ENCODE peak calls at places on chromosomes 13 and 19, in six cellular contexts. S is IMR-90, T is neuronal stem cell, L is H1, B is trophoblast cell, G is H9. Q is an unnamed sample.

GRCh38 chr19:3413796-3414327 is 47.5 kb downstream of the NFIC start:
- DNase-seq in S (no peak), T (no peak), L (no peak), B (no peak), G (no peak), Q (peak)

GRCh38 chr13:50410921-50411712 is 395.9 kb downstream of the KCNRG start:
- DNase-seq in S (peak), T (no peak), L (no peak), B (peak), G (no peak), Q (peak)

GRCh38 chr13:106799731-106800335 is 231.9 kb upstream of the ARGLU1 start:
- DNase-seq in S (no peak), T (no peak), L (no peak), B (no peak), G (no peak), Q (no peak)

GRCh38 chr13:59229861-59230260 is 933.9 kb downstream of the DIAPH3 start:
- DNase-seq in S (no peak), T (no peak), L (no peak), B (no peak), G (no peak), Q (no peak)

GRCh38 chr19:40355975-40356680 is 7.6 kb downstream of the PLD3 start:
- DNase-seq in S (no peak), T (no peak), L (no peak), B (no peak), G (no peak), Q (no peak)

GRCh38 chr13:47932953-47933687 is 68.0 kb downstream of the SUCLA2 start:
- DNase-seq in S (no peak), T (peak), L (no peak), B (no peak), G (no peak), Q (no peak)

GRCh38 chr19:12265921-12266704 is 28.6 kb downstream of the ZNF44 start:
- DNase-seq in S (no peak), T (no peak), L (no peak), B (no peak), G (no peak), Q (no peak)

GRCh38 chr13:23572836-23573235 is 2.6 kb downstream of the TNFRSF19 start:
- DNase-seq in S (no peak), T (no peak), L (no peak), B (no peak), G (no peak), Q (no peak)

GRCh38 chr13:76512676-76513277 is 373.4 kb downstream of the KCTD12 start:
- DNase-seq in S (peak), T (no peak), L (no peak), B (no peak), G (no peak), Q (peak)

GRCh38 chr13:90968510-90968909 is 379.0 kb upstream of the MIR17HG start:
- DNase-seq in S (no peak), T (peak), L (peak), B (no peak), G (peak), Q (peak)

GRCh38 chr19:41691268-41691970 is 3.3 kb upstream of the CEACAM7 start:
- DNase-seq in S (no peak), T (no peak), L (peak), B (no peak), G (peak), Q (no peak)

GRCh38 chr13:46983881-46984280 is 87.0 kb upstream of the HTR2A start:
- DNase-seq in S (peak), T (no peak), L (no peak), B (no peak), G (no peak), Q (peak)

GRCh38 chr19:33819875-33820781 is 23.5 kb downstream of the KCTD15 start:
- DNase-seq in S (peak), T (peak), L (peak), B (peak), G (peak), Q (peak)

GRCh38 chr19:18306209-18306902 is 16.5 kb downstream of the LSM4 start:
- DNase-seq in S (no peak), T (no peak), L (no peak), B (no peak), G (no peak), Q (no peak)

GRCh38 chr13:109652536-109652935 is 133.8 kb downstream of the IRS2 start:
- DNase-seq in S (peak), T (no peak), L (no peak), B (no peak), G (no peak), Q (peak)

GRCh38 chr19:44943801-44944249 is 1.8 kb downstream of the APOC4 start:
- DNase-seq in S (no peak), T (no peak), L (no peak), B (peak), G (no peak), Q (no peak)

GRCh38 chr19:35206379-35206778 is 22.2 kb downstream of the FAM187B start:
- DNase-seq in S (no peak), T (no peak), L (peak), B (no peak), G (no peak), Q (no peak)

GRCh38 chr13:62760724-62761123 is 1345.1 kb upstream of the PCDH20 start:
- DNase-seq in S (no peak), T (no peak), L (no peak), B (no peak), G (no peak), Q (no peak)

GRCh38 chr13:32427852-32428580 is at the start of gene N4BP2L1:
- DNase-seq in S (no peak), T (no peak), L (peak), B (peak), G (peak), Q (peak)

GRCh38 chr13:76886292-76887061 is at the start of gene KCTD12:
- DNase-seq in S (peak), T (peak), L (no peak), B (peak), G (peak), Q (peak)

GRCh38 chr13:97245011-97245410 is 22.9 kb downstream of the MBNL2 start:
- DNase-seq in S (no peak), T (no peak), L (no peak), B (no peak), G (no peak), Q (no peak)

GRCh38 chr13:44451651-44452050 is 78.0 kb downstream of the SERP2 start:
- DNase-seq in S (no peak), T (no peak), L (no peak), B (no peak), G (no peak), Q (no peak)

GRCh38 chr13:44451109-44451508 is 77.5 kb downstream of the SERP2 start:
- DNase-seq in S (peak), T (no peak), L (no peak), B (no peak), G (no peak), Q (no peak)

GRCh38 chr13:44449999-44450821 is 76.6 kb downstream of the SERP2 start:
- DNase-seq in S (no peak), T (no peak), L (no peak), B (peak), G (no peak), Q (no peak)

GRCh38 chr13:44453881-44454280 is 80.3 kb downstream of the SERP2 start:
- DNase-seq in S (no peak), T (no peak), L (no peak), B (no peak), G (no peak), Q (no peak)

GRCh38 chr13:44452418-44452817 is 78.8 kb downstream of the SERP2 start:
- DNase-seq in S (no peak), T (no peak), L (no peak), B (no peak), G (no peak), Q (no peak)
- H3K14ac ChIP-seq in S (no peak), T (no peak), L (no peak), B (no peak), G (no peak), Q (no peak)

GRCh38 chr19:46371371-46371901 is 24.5 kb downstream of the PPP5C start:
- DNase-seq in S (peak), T (no peak), L (no peak), B (peak), G (no peak), Q (no peak)

GRCh38 chr19:46374526-46375475 is 27.9 kb downstream of the PPP5C start:
- DNase-seq in S (no peak), T (no peak), L (no peak), B (no peak), G (peak), Q (no peak)

GRCh38 chr19:46373573-46374359 is 26.9 kb downstream of the PPP5C start:
- DNase-seq in S (peak), T (peak), L (peak), B (peak), G (peak), Q (peak)

GRCh38 chr19:46369817-46370216 is 22.9 kb downstream of the PPP5C start:
- DNase-seq in S (peak), T (no peak), L (no peak), B (peak), G (no peak), Q (no peak)

DNA sequence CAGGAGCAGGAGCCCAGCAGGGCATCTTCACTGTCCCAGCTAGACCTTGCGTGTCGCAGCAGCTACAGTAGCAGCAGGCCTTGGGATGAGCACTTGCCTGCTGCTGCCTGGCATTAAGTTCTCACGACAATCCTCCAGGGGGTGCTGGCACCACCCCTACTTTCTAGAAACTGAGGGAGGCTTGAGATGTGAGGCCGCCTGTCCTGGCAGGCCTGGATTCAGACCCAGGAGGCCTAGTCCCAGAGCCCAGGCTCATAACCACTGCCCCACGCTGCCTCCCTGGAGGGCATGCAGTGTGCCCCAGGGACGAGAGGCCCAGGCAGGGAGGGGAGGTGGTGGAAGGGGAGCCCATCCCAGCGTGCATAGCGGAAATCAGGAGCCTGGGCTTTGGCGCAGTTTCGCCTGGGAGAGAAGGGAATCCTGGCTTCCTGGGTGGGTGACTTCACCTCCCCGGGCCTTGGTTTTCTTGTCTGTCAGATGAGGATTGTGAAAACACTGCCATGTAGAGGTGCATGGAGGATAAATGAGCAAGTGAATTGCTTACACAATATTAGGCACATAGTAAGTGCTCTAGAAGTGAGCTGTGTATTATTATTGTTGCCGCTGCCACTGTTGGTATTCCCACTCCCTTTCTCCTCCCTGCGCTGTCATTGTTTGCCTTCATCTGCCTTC is 26.1 kb downstream of the PPP5C start:
- DNase-seq in S (no peak), T (peak), L (peak), B (no peak), G (peak), Q (peak)
- H2AK5ac ChIP-seq in S (peak), T (peak), L (peak), B (peak), G (no peak), Q (peak)

DNA sequence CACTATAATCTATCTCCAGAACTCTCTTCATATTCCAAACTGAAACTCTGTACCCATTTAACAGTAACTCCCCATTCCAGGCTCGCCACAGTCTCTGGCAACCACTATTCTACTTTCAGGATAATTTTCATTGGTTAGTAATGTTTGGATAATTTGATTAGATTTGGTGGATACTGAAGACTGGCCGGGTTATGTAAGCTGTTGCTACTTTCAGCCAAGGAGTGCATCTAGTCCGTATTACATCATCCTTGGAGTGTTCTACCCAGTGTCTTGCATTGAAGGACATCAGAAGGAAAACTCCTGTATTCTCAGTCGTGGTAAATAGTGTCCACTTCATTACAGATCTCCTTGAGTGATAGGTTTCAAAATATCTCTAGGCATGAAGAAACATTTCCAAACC is 60.5 kb downstream of the PCCA start:
- DNase-seq in S (no peak), T (no peak), L (no peak), B (no peak), G (no peak), Q (no peak)
- H4K8ac ChIP-seq in S (no peak), T (no peak), L (no peak), B (no peak), G (no peak), Q (no peak)

GRCh38 chr13:110669036-110669435 is 36.9 kb downstream of the CARS2 start:
- DNase-seq in S (no peak), T (no peak), L (no peak), B (no peak), G (no peak), Q (no peak)
- H3K14ac ChIP-seq in S (no peak), T (no peak), L (no peak), B (no peak), G (no peak), Q (no peak)

DNA sequence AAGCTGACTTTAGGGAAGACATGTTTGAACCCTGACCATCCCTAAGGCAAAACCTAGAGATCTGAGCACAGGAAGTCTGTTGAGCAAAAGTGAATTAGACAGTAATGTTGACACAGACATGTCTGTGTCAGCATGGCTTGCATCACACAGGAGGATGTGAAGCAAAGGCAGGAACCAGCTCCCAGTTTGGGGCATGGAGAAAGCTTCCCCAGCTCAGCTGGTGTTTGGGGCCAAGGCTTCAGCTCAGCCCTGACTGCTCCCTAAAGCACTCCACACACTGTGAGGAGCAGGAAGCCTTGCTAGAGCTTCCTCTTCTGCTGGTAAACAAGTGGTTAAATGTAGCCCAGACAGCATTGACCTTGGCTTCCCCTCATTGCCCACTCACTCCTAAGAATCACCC is 153.8 kb upstream of the UBL3 start:
- DNase-seq in S (peak), T (no peak), L (no peak), B (no peak), G (no peak), Q (no peak)
- H2AK5ac ChIP-seq in S (peak), T (no peak), L (no peak), B (no peak), G (no peak), Q (no peak)